ENCODE peak calls at places on chromosomes 7 and 10, in eight cellular contexts. Z is heart left ventricle; H is CD8-positive, alpha-beta T cell; G is left ventricle myocardium inferior; I is CD8-positive, alpha-beta memory T cell; L is neuronal stem cell; S is sigmoid colon; K is upper lobe of right lung. X is an unnamed sample.
A peak's percentile ranks its signal among the peaks of the same experiment; 100 is the strongest.

GRCh38 chr10:10367277-10367676 is 650.4 kb upstream of the CELF2 start:
- DNase-seq in Z (no peak), H (no peak), G (no peak), I (no peak), L (no peak), S (no peak), K (no peak), X (no peak)

GRCh38 chr7:80532153-80532552 is 20.3 kb upstream of the GNAT3 start:
- DNase-seq in Z (no peak), H (no peak), G (no peak), I (no peak), L (no peak), S (no peak), K (no peak), X (no peak)

GRCh38 chr10:30182191-30183075 is 123.0 kb upstream of the JCAD start:
- DNase-seq in Z (no peak), H (no peak), G (no peak), I (no peak), L (no peak), S (no peak), K (no peak), X (peak; percentile 33)

GRCh38 chr10:48333856-48334255 is 27.4 kb downstream of the MAPK8 start:
- DNase-seq in Z (no peak), H (no peak), G (peak; percentile 50), I (no peak), L (no peak), S (no peak), K (no peak), X (peak; percentile 16)

GRCh38 chr10:3048114-3049019 is 19.0 kb upstream of the PFKP start:
- DNase-seq in Z (no peak), H (no peak), G (no peak), I (no peak), L (no peak), S (no peak), K (no peak), X (no peak)

GRCh38 chr10:124557167-124557566 is 95.5 kb downstream of the LHPP start:
- DNase-seq in Z (no peak), H (no peak), G (no peak), I (no peak), L (no peak), S (no peak), K (no peak), X (peak; percentile 9)

GRCh38 chr10:11601670-11602069 is 9.8 kb downstream of the USP6NL start:
- DNase-seq in Z (no peak), H (no peak), G (no peak), I (no peak), L (no peak), S (no peak), K (no peak), X (no peak)

GRCh38 chr10:35409094-35409582 is 72.8 kb downstream of the CCNY start:
- DNase-seq in Z (no peak), H (no peak), G (no peak), I (no peak), L (no peak), S (peak; percentile 80), K (no peak), X (peak; percentile 78)

GRCh38 chr10:79116363-79116762 is 47.6 kb downstream of the ZMIZ1 start:
- DNase-seq in Z (no peak), H (no peak), G (no peak), I (peak; percentile 12), L (no peak), S (no peak), K (no peak), X (no peak)

GRCh38 chr10:79118286-79119202 is 49.8 kb downstream of the ZMIZ1 start:
- DNase-seq in Z (no peak), H (no peak), G (no peak), I (no peak), L (no peak), S (no peak), K (no peak), X (no peak)

GRCh38 chr10:79113827-79114226 is 45.1 kb downstream of the ZMIZ1 start:
- DNase-seq in Z (no peak), H (no peak), G (no peak), I (no peak), L (no peak), S (no peak), K (no peak), X (no peak)

GRCh38 chr10:79115302-79115701 is 46.5 kb downstream of the ZMIZ1 start:
- DNase-seq in Z (no peak), H (no peak), G (no peak), I (no peak), L (no peak), S (no peak), K (no peak), X (no peak)

DNA sequence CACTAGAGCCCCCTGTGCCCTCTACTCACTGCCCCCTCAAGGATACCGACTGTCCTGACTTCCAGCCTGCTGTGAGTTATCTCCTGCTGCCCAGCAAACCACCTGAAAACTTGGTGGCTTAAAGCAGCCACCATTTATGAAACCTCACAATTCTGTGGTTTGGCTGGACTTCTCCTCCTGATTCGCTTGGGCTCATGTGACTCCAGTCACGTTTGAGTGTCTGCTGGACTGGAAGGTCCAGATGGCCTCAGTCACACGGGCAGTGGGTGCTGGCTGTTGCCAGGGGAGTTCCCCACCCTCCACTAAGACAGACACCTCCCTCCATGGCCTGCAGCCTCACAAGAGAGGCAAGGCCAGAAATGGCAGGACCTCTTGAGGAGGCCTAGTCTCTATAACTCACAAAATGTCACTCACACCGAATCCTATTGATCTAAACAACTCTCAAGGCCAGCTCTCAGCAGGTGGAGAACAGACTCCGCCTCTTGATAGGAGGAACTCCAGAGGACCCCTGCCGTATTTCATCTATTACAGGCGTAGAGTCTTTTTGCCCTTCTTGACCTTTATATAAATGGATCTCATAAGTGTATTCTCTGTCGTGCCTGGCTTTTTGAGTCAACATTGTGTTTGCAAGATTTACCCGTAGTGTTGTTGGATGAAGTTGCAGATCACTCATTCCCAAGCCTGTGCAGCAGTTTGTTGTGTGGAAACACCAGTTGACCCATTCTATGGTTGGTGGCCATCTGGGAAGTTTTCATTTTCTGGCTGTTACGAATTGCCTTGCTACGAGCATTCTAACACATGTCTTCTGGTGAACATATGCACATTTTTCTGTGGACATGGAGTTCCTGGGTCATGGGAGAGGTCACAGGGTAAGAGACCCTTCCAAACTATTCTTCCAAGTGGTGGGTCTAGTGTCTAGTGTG is 48.3 kb downstream of the ZMIZ1 start:
- DNase-seq in Z (peak; percentile 73), H (no peak), G (peak; percentile 57), I (no peak), L (no peak), S (peak; percentile 86), K (peak; percentile 76), X (peak; percentile 48)
- H3K36me3 ChIP-seq in Z (peaks cover 31% of the 10 kb centered on the region), H (peaks cover 8% of the 10 kb centered on the region), G (peaks cover 35% of the 10 kb centered on the region), I (peaks cover 5% of the 10 kb centered on the region), L (peaks cover 29% of the 10 kb centered on the region), S (peaks cover 22% of the 10 kb centered on the region), K (peaks cover 33% of the 10 kb centered on the region), X (no peaks in the 10 kb centered on the region)

DNA sequence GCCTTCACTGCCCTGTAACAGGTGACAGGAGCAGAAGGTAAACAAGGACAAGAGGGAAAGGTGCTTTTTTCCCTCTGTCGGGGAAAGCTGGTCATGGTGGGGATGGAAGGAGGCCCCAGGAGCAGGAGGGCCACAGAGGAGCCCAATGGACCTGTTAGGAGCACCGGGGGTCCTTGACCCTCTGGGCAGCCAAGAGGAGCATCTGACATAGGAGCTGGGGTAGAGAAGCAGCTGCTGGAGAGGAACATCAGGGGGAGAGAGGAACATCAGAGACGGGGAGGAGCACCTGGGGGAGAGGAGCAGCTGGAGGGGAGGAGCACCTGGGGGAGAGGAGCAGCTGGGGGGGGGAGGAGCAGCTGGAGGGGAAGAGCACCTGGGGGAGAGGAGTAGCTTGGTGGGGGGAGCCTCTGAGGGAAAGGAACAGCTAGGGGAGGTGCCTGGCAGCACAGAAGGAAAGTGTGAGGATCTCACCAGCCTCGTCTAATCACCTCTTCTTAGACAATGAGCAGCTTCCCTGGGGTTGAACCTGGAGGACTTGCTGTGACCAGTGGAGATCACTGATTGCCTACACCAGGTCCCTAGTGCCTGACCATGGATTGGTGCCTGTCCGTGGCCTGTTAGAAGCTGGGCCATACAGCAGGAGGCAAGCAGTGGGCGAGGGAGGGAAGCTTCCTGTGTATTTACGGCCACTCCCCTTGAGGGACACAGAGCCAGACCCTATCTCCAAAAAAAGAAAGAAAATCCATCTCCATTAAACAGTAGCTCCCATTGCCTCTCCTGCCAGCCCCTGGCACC is 37.6 kb downstream of the JAKMIP3 start:
- DNase-seq in Z (peak; percentile 3), H (no peak), G (no peak), I (no peak), L (no peak), S (no peak), K (no peak), X (no peak)
- H3K4me3 ChIP-seq in Z (no peak overlapping the region), H (no peak overlapping the region), G (no peak overlapping the region), I (no peak overlapping the region), L (no peak overlapping the region), S (no peak overlapping the region), K (no peak overlapping the region), X (no peak overlapping the region)

GRCh38 chr10:32952541-32953276 is 5.3 kb downstream of the ITGB1 start:
- DNase-seq in Z (no peak), H (no peak), G (no peak), I (no peak), L (no peak), S (no peak), K (no peak), X (no peak)

GRCh38 chr10:32954545-32955298 is 3.3 kb downstream of the ITGB1 start:
- DNase-seq in Z (no peak), H (no peak), G (no peak), I (no peak), L (no peak), S (no peak), K (no peak), X (no peak)

GRCh38 chr10:32952094-32952493 is 5.9 kb downstream of the ITGB1 start:
- DNase-seq in Z (no peak), H (no peak), G (no peak), I (no peak), L (no peak), S (no peak), K (no peak), X (no peak)

GRCh38 chr10:32954080-32954479 is 4.0 kb downstream of the ITGB1 start:
- DNase-seq in Z (no peak), H (no peak), G (no peak), I (no peak), L (no peak), S (no peak), K (no peak), X (no peak)

DNA sequence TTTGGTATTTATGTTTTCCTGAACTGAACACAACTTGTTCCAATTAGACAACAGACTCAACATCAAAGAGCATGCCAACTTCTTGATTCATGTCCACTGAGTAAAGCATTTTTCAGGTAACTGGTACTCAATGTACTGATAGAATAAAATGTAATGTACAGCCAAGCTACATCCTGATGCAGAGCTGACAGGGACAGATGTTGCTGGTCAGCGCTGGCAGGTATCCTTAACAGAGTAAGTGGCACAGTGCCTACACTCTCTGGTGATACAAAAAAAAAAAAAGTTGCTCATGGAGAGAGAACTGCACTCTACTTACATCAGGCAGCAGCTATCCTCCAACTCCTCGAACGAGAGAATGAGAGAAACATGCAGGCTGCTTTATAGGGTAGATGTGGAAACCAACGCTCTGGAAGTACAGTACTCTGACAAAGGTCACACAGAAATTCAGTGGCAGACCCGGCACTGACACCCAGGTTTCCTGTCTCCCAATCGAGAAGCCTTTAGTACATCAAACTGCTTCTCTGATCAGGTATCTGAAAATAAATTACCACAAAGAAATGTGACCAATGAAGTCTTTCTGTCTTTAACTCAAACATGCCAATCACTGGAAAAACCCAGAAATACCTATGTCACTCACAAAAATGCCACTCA is 4.6 kb downstream of the ITGB1 start:
- DNase-seq in Z (no peak), H (no peak), G (peak; percentile 18), I (no peak), L (no peak), S (no peak), K (no peak), X (no peak)
- H3K27ac ChIP-seq in Z (peak overlapping the region; percentile 100), H (no peak overlapping the region), G (peak overlapping the region; percentile 99), I (peak overlapping the region; percentile 55), L (no peak overlapping the region), S (peak overlapping the region; percentile 99), K (peak overlapping the region; percentile 32), X (peak overlapping the region; percentile 98)

GRCh38 chr7:139614886-139615285 is 91.4 kb downstream of the CLEC2L start:
- DNase-seq in Z (no peak), H (no peak), G (no peak), I (no peak), L (no peak), S (no peak), K (no peak), X (no peak)

GRCh38 chr7:139617074-139617473 is 93.6 kb downstream of the CLEC2L start:
- DNase-seq in Z (no peak), H (no peak), G (no peak), I (no peak), L (no peak), S (no peak), K (no peak), X (no peak)

GRCh38 chr7:139610595-139610994 is 87.1 kb downstream of the CLEC2L start:
- DNase-seq in Z (no peak), H (no peak), G (no peak), I (no peak), L (no peak), S (no peak), K (no peak), X (no peak)

GRCh38 chr7:139618482-139619366 is 95.2 kb downstream of the CLEC2L start:
- DNase-seq in Z (no peak), H (no peak), G (no peak), I (no peak), L (peak; percentile 27), S (no peak), K (no peak), X (no peak)

GRCh38 chr7:139613971-139614411 is 90.5 kb downstream of the CLEC2L start:
- DNase-seq in Z (no peak), H (no peak), G (no peak), I (no peak), L (no peak), S (no peak), K (no peak), X (no peak)
- H3K36me3 ChIP-seq in Z (peaks cover 90% of the 10 kb centered on the region), H (peaks cover 13% of the 10 kb centered on the region), G (peaks cover 92% of the 10 kb centered on the region), I (peaks cover 12% of the 10 kb centered on the region), L (peaks cover 11% of the 10 kb centered on the region), S (peaks cover 18% of the 10 kb centered on the region), K (peaks cover 93% of the 10 kb centered on the region), X (peaks cover 98% of the 10 kb centered on the region)

X was measured in psoas muscle.